ENCODE peak calls at places on chromosomes 12 and 14, in nine cellular contexts. D, Y, L, Z, T, I, U, V and K are unnamed samples.

GRCh38 chr12:63228853-63229252 is 77.9 kb upstream of the AVPR1A start:
- DNase-seq in D (no peak), Y (no peak), L (no peak), T (no peak), V (no peak), I (no peak), U (no peak), Z (no peak), K (no peak)

GRCh38 chr14:86796221-86797074 is 1196.5 kb downstream of the GALC start:
- DNase-seq in D (no peak), L (no peak), I (peak; percentile 41), T (peak; percentile 23), V (no peak), U (no peak), Z (no peak), Y (no peak), K (no peak)

GRCh38 chr12:63149884-63150254 is 1.1 kb downstream of the AVPR1A start:
- DNase-seq in Y (no peak), I (no peak), U (peak; percentile 17), T (no peak), V (peak; percentile 14), D (no peak), L (no peak), Z (no peak), K (no peak)

GRCh38 chr12:102960766-102961487 is 3.5 kb downstream of the ASCL1 start:
- DNase-seq in I (no peak), T (no peak), L (no peak), U (peak; percentile 77), D (no peak), Z (no peak), V (no peak), Y (no peak), K (no peak)

GRCh38 chr14:67941456-67942018 is 122.0 kb downstream of the RAD51B start:
- DNase-seq in V (no peak), I (peak; percentile 49), Z (no peak), T (peak; percentile 38), D (no peak), L (no peak), U (peak; percentile 49), Y (no peak), K (no peak)

GRCh38 chr14:49593016-49593415 is 5.7 kb upstream of the LRR1 start:
- DNase-seq in U (no peak), I (peak; percentile 40), T (peak; percentile 89), L (no peak), Z (no peak), D (no peak), V (no peak), Y (no peak), K (no peak)

GRCh38 chr12:69022674-69023073 is 89.7 kb upstream of the CPM start:
- DNase-seq in L (no peak), T (peak; percentile 25), I (no peak), Y (no peak), D (no peak), U (no peak), V (no peak), Z (no peak), K (no peak)

GRCh38 chr14:79256311-79256879 is 954.9 kb downstream of the DIO2 start:
- DNase-seq in U (peak; percentile 38), I (no peak), V (no peak), Z (no peak), Y (no peak), T (no peak), L (no peak), D (no peak), K (no peak)

GRCh38 chr14:93619176-93619793 is 169.0 kb downstream of the PRIMA1 start:
- DNase-seq in L (peak; percentile 8), D (peak; percentile 9), I (peak; percentile 58), U (peak; percentile 71), Z (no peak), V (peak; percentile 7), Y (no peak), T (peak; percentile 50), K (no peak)

GRCh38 chr14:24430143-24430681 is 458 bp downstream of the KHNYN start:
- DNase-seq in L (no peak), T (peak; percentile 66), I (peak; percentile 79), V (peak; percentile 78), D (peak; percentile 82), U (peak; percentile 76), Z (peak; percentile 89), Y (peak; percentile 90), K (no peak)

GRCh38 chr12:93361159-93361919 is 16.4 kb upstream of the NUDT4 start:
- DNase-seq in V (peak; percentile 75), I (no peak), Y (peak; percentile 90), U (no peak), D (no peak), L (no peak), Z (no peak), T (peak; percentile 39), K (no peak)

GRCh38 chr12:95788637-95789036 is 1.9 kb downstream of the NTN4 start:
- DNase-seq in D (no peak), Y (no peak), T (peak; percentile 68), I (peak; percentile 41), U (no peak), Z (no peak), V (no peak), L (no peak), K (no peak)

GRCh38 chr12:24055747-24056146 is 106.3 kb upstream of the SOX5 start:
- DNase-seq in T (no peak), Y (no peak), U (no peak), Z (no peak), I (no peak), D (no peak), V (no peak), L (no peak), K (no peak)

GRCh38 chr12:27665704-27666103 is 30.5 kb upstream of the REP15 start:
- DNase-seq in Y (no peak), Z (no peak), I (no peak), D (no peak), V (no peak), T (no peak), U (no peak), L (no peak), K (no peak)

GRCh38 chr14:96051642-96052540 is 12.7 kb downstream of the C14orf132 start:
- DNase-seq in V (no peak), L (no peak), Y (no peak), T (peak; percentile 8), I (no peak), U (peak; percentile 56), Z (no peak), D (no peak), K (no peak)

GRCh38 chr12:10031771-10032175 is 1.3 kb downstream of the CLEC9A start:
- DNase-seq in I (peak; percentile 48), Y (no peak), D (no peak), L (no peak), V (no peak), U (no peak), T (peak; percentile 87), Z (no peak), K (no peak)

GRCh38 chr12:120041386-120042231 is 52.6 kb downstream of the BICDL1 start:
- DNase-seq in U (no peak), Y (no peak), L (no peak), Z (no peak), I (no peak), V (no peak), T (no peak), D (no peak), K (no peak)

GRCh38 chr12:88245905-88246304 is 103.8 kb downstream of the TMTC3 start:
- DNase-seq in Z (no peak), U (no peak), V (no peak), I (no peak), Y (no peak), T (no peak), D (no peak), L (no peak), K (no peak)

DNA sequence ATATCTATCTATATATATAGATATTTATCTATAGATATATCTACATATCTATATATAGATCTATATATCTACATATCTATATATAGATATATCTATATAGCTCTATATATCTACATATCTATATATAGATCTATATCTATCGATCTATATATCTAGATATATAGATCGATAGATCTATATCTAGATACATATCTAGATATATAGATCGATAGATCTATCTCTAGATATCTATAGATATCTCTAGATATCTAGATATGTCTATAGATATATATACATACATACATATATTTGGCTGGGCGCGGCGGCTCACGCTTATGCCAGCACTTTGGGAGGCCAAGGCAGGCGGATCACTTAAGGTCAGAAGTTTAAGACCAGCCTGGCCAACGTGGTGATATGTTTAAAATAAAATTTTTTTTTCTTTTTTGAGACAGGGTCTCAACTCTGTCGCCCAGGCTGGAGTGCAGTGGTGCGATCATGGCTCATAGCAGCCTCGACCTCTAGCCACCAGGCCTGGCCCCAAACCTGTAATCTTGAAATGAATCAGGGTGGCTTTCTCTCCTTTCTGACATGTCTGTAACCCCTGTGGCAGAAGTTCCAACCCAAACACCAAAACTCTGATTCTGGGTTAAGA is 18.1 kb downstream of the ARPC3 start:
- DNase-seq in T (no peak), L (no peak), I (no peak), V (no peak), Y (no peak), Z (peak; percentile 41), U (no peak), D (no peak), K (no peak)
- H3K9me3 ChIP-seq in T (no peaks in the 10 kb centered on the region), L (no peaks in the 10 kb centered on the region), I (no peaks in the 10 kb centered on the region), V (no peaks in the 10 kb centered on the region), Y (no peaks in the 10 kb centered on the region), Z (no peaks in the 10 kb centered on the region), U (no peaks in the 10 kb centered on the region), D (no peaks in the 10 kb centered on the region), K (no peaks in the 10 kb centered on the region)

GRCh38 chr12:52228366-52228765 is 4.7 kb upstream of the KRT7 start:
- DNase-seq in Z (no peak), D (no peak), I (no peak), U (no peak), Y (no peak), V (no peak), L (no peak), T (no peak), K (no peak)
- H3K27ac ChIP-seq in Z (no peak overlapping the region), D (no peak overlapping the region), I (no peak overlapping the region), U (no peak overlapping the region), Y (no peak overlapping the region), V (peak overlapping the region; percentile 99), L (peak overlapping the region; percentile 83), T (no peak overlapping the region), K (peak overlapping the region; percentile 70)

DNA sequence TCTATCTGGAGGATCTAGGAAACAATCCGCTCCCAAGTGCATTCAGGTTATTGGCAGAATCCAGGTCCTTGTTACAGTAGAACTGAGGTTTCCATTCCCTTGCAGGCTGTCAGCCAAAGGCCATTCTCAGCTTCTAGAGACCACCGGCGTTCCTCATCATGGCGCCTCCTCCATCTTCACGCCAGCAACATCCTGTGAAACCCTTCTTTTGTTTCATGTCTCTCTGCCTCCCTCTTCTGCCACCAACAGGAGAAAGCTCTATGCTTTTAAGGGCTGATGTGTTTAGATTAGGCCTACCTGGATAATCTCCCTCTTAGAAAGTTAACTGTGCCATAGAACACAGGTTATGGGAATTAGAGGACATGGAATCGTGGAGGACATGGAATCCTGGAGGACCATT is 133.0 kb upstream of the RASSF8 start:
- DNase-seq in T (no peak), L (no peak), Y (no peak), V (no peak), D (no peak), I (no peak), Z (no peak), U (no peak), K (no peak)
- TF ChIP-seq CTCF in T (peak; percentile 25), L (no peak), Y (no peak), V (no peak), D (no peak), I (peak; percentile 21), Z (no peak), U (no peak), K (no peak)

DNA sequence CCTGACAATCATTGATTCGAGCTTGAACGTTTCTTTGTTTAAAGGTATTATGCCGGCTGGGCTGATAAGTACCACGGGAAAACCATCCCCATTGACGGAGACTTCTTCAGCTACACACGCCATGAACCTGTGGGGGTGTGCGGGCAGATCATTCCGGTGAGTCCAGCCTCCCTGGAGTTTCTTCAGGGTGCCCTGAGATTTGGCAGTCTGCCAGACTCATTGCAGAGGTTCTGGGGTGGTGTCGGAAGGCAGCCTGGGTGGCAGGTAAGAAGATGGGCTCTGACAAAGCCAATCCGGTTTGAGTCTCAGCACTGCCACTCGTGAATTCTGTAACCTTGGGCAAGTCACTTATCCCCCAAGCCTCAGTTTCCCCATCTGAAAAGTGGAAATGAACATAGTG is 23.0 kb downstream of the ALDH2 start:
- DNase-seq in V (no peak), U (no peak), D (no peak), Z (no peak), T (no peak), L (no peak), I (no peak), Y (no peak), K (no peak)
- H3K9me3 ChIP-seq in V (no peaks in the 10 kb centered on the region), U (no peaks in the 10 kb centered on the region), D (no peaks in the 10 kb centered on the region), Z (no peaks in the 10 kb centered on the region), T (no peaks in the 10 kb centered on the region), L (no peaks in the 10 kb centered on the region), I (no peaks in the 10 kb centered on the region), Y (no peaks in the 10 kb centered on the region), K (no peaks in the 10 kb centered on the region)